ENCODE peak calls at places on chromosome 10, in four cellular contexts. S is right cardiac atrium, V is body of pancreas, Q is HCT116. K is an unnamed sample.

GRCh38 chr10:85919358-85920022 is 447.1 kb downstream of the GRID1 start:
- DNase-seq in S (no peak), V (no peak), Q (no peak), K (no peak)

GRCh38 chr10:121085386-121085785 is 234.2 kb downstream of the WDR11 start:
- DNase-seq in S (no peak), V (no peak), Q (no peak), K (no peak)

GRCh38 chr10:85600026-85600743 is 766.4 kb downstream of the GRID1 start:
- DNase-seq in S (no peak), V (no peak), Q (no peak), K (no peak)

GRCh38 chr10:103808784-103809183 is 46.6 kb downstream of the SH3PXD2A start:
- DNase-seq in V (no peak), S (no peak), Q (no peak), K (no peak)

GRCh38 chr10:131736321-131736980 is 164.4 kb upstream of the PPP2R2D start:
- DNase-seq in S (no peak), Q (no peak), V (no peak), K (no peak)

GRCh38 chr10:110901954-110902819 is 16.8 kb downstream of the BBIP1 start:
- DNase-seq in V (no peak), Q (peak; percentile 48), S (no peak), K (no peak)

GRCh38 chr10:91564508-91564907 is 68.4 kb downstream of the PPP1R3C start:
- DNase-seq in Q (no peak), V (no peak), S (no peak), K (no peak)

GRCh38 chr10:115861455-115861854 is 411.6 kb downstream of the GFRA1 start:
- DNase-seq in V (no peak), S (no peak), Q (no peak), K (no peak)

GRCh38 chr10:13729959-13730358 is 143.2 kb downstream of the PRPF18 start:
- DNase-seq in Q (no peak), V (no peak), S (no peak), K (no peak)

GRCh38 chr10:8677642-8678041 is 623.2 kb downstream of the GATA3 start:
- DNase-seq in S (no peak), V (no peak), Q (no peak), K (no peak)

GRCh38 chr10:92699518-92700272 is 9.9 kb downstream of the HHEX start:
- DNase-seq in Q (no peak), V (peak; percentile 15), S (peak; percentile 52), K (peak; percentile 41)

GRCh38 chr10:43251664-43252165 is 15.2 kb downstream of the RASGEF1A start:
- DNase-seq in V (peak; percentile 7), Q (no peak), S (no peak), K (no peak)

GRCh38 chr10:36704124-36704523 is 421.3 kb upstream of the ANKRD30A start:
- DNase-seq in S (no peak), V (no peak), Q (no peak), K (no peak)

GRCh38 chr10:118448744-118449143 is 106.6 kb upstream of the FAM204A start:
- DNase-seq in S (no peak), Q (no peak), V (no peak), K (no peak)

GRCh38 chr10:103171278-103171677 is 21.8 kb downstream of the NT5C2 start:
- DNase-seq in S (no peak), V (no peak), Q (no peak), K (no peak)

GRCh38 chr10:103278862-103279298 is 1.9 kb downstream of the INA start:
- DNase-seq in S (peak; percentile 75), Q (no peak), V (peak; percentile 21), K (no peak)

GRCh38 chr10:58981051-58981450 is 195.4 kb upstream of the PHYHIPL start:
- DNase-seq in V (no peak), Q (no peak), S (no peak), K (no peak)

GRCh38 chr10:117391436-117392205 is 16.4 kb upstream of the PDZD8 start:
- DNase-seq in S (no peak), Q (no peak), V (peak; percentile 29), K (no peak)

GRCh38 chr10:8591619-8592018 is 537.1 kb downstream of the GATA3 start:
- DNase-seq in Q (no peak), S (no peak), V (no peak), K (no peak)

GRCh38 chr10:35739998-35740397 is 97.9 kb upstream of the FZD8 start:
- DNase-seq in Q (no peak), V (no peak), S (no peak), K (no peak)

GRCh38 chr10:83176901-83177300 is 962.4 kb upstream of the GHITM start:
- DNase-seq in S (no peak), V (no peak), Q (no peak), K (no peak)

GRCh38 chr10:6212266-6212640 is 9.5 kb downstream of the PFKFB3 start:
- DNase-seq in S (no peak), Q (no peak), V (no peak), K (no peak)

GRCh38 chr10:117759266-117759665 is 216.7 kb downstream of the EMX2 start:
- DNase-seq in V (no peak), Q (no peak), S (no peak), K (no peak)

GRCh38 chr10:68601490-68602265 is 41.5 kb downstream of the TET1 start:
- DNase-seq in Q (no peak), V (no peak), S (no peak), K (no peak)

GRCh38 chr10:86888585-86889381 is 68.6 kb downstream of the MMRN2 start:
- DNase-seq in S (no peak), V (no peak), Q (no peak), K (no peak)

GRCh38 chr10:58660577-58661255 is 148.0 kb downstream of the BICC1 start:
- DNase-seq in S (no peak), Q (no peak), V (no peak), K (no peak)

DNA sequence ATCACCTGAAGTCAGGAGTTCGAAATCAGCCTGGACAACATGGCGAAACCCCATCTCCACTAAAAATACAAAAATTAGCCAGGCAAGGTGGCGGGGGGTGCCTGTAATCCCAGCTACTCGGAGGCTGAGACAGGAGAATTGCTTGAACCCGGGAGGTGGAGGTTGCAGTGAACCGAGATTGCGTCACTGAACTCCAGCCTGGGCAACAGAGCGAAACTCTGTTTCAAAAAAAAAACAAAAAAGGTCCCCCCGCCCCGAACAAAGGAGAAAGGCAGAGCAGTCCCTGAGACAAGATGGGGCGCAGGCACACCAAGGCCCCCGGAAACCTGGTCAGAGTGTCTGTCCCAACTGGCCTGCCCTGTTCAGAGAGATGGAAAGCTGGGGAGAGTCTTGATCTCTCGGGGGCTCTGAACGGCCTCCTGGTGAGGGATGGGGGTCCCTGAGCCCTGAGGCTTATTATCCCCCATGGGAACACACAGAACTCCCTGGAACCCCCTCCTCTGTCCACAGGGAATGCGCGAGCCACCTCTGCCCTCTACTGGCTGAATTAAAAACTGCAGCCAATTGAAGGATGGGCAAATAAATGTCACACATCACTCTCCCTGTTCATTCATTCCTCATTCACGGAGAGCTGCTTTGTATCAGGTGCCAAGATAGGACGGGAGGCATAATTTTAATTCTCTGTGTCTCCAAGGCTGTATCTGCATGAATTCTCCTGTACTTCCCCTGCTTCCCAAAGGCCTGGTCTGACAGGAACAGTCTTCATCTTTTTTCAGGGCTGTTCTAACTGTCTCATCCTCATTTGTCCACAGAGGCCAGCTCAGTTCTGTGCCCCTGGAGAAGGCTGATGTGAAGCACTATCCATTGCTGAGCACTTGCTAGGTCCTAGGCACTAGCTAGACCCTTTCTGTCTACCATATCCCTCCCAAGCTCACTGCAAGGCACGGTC is 28.9 kb downstream of the MAT1A start:
- DNase-seq in Q (no peak), V (no peak), S (no peak), K (peak; percentile 23)
- H3K4me1 ChIP-seq in Q (no peaks in the 10 kb centered on the region), V (no peaks in the 10 kb centered on the region), S (no peaks in the 10 kb centered on the region), K (no peaks in the 10 kb centered on the region)

GRCh38 chr10:89887830-89888229 is 186.4 kb downstream of the KIF20B start:
- DNase-seq in Q (no peak), V (no peak), S (peak; percentile 41), K (no peak)
- H3K27ac ChIP-seq in Q (no peak overlapping the region), V (no peak overlapping the region), S (no peak overlapping the region), K (no peak overlapping the region)

GRCh38 chr10:11231285-11231684 is 213.6 kb downstream of the CELF2 start:
- DNase-seq in V (no peak), S (no peak), Q (no peak), K (no peak)
- H3K4me1 ChIP-seq in V (no peaks in the 10 kb centered on the region), S (peaks cover 5% of the 10 kb centered on the region), Q (no peaks in the 10 kb centered on the region), K (peaks cover 97% of the 10 kb centered on the region)

DNA sequence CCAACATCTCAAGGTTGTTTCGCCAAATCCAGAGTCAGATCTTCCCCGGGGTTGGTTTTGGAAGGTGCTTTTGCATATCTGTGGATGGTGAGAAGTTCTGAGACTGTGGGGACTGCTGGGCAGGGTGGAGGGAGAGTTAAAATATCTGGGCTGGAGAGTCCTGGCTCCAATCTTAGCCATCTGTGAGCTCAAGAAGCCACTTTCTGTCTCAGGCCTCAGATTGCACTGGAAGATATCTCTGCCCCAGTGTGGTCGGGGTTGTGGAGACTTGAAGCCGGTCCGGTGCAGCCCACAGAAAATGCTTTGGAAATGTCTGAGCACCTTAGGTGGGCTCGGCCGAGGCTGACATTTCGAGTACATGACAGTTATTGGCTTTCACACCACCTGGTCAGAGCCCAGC is 72.2 kb upstream of the SFMBT2 start:
- DNase-seq in Q (no peak), V (no peak), S (no peak), K (no peak)
- H3K27ac ChIP-seq in Q (no peak overlapping the region), V (no peak overlapping the region), S (no peak overlapping the region), K (peak overlapping the region; percentile 4)

GRCh38 chr10:79075418-79075817 is 6.7 kb downstream of the ZMIZ1 start:
- DNase-seq in V (no peak), S (no peak), Q (no peak), K (no peak)
- H3K4me1 ChIP-seq in V (peaks cover 93% of the 10 kb centered on the region), S (peaks cover 65% of the 10 kb centered on the region), Q (peaks cover 58% of the 10 kb centered on the region), K (peaks cover 60% of the 10 kb centered on the region)

GRCh38 chr10:124303662-124304418 is 114.9 kb downstream of the OAT start:
- DNase-seq in S (no peak), Q (no peak), V (no peak), K (no peak)
- H3K27ac ChIP-seq in S (no peak overlapping the region), Q (no peak overlapping the region), V (no peak overlapping the region), K (no peak overlapping the region)